ENCODE peak calls at places on chromosomes 1 and 21, in ten cellular contexts. W is sigmoid colon, M is HFF-Myc, Z is mucosa of descending colon, H is tibial artery, A is brain microvascular endothelial cell, F is uterus, J is SK-N-SH, P is GM06990, B is cardiac muscle cell. N is an unnamed sample.

GRCh38 chr1:53304527-53304926 is 23.3 kb downstream of the LRP8 start:
- DNase-seq in W (no peak), M (no peak), Z (no peak), H (no peak), A (no peak), F (no peak), J (no peak), P (no peak), B (no peak), N (no peak)

GRCh38 chr1:32728413-32729077 is 26.0 kb upstream of the SYNC start:
- DNase-seq in W (no peak), M (no peak), Z (no peak), H (no peak), A (no peak), F (no peak), J (no peak), P (no peak), B (no peak), N (no peak)

GRCh38 chr21:42313501-42313969 is 1.7 kb downstream of the TFF3 start:
- DNase-seq in W (no peak), M (no peak), Z (peak), H (no peak), A (no peak), F (no peak), J (no peak), P (no peak), B (peak), N (no peak)

GRCh38 chr1:101235696-101236545 is 898 bp upstream of the S1PR1 start:
- DNase-seq in W (peak), M (no peak), Z (peak), H (peak), A (no peak), F (peak), J (peak), P (peak), B (peak), N (peak)

GRCh38 chr1:152497273-152497672 is 13.3 kb upstream of the LCE5A start:
- DNase-seq in W (no peak), M (no peak), Z (no peak), H (no peak), A (no peak), F (no peak), J (no peak), P (no peak), B (no peak), N (no peak)

GRCh38 chr1:161172776-161173376 is 4.4 kb downstream of the B4GALT3 start:
- DNase-seq in W (no peak), M (no peak), Z (no peak), H (no peak), A (peak), F (peak), J (no peak), P (no peak), B (no peak), N (peak)

GRCh38 chr1:228813006-228813405 is 77.7 kb downstream of the RHOU start:
- DNase-seq in W (no peak), M (no peak), Z (no peak), H (no peak), A (no peak), F (no peak), J (no peak), P (no peak), B (no peak), N (no peak)

GRCh38 chr1:8092603-8093141 is 66.6 kb upstream of the ERRFI1 start:
- DNase-seq in W (no peak), M (no peak), Z (no peak), H (no peak), A (no peak), F (no peak), J (no peak), P (no peak), B (no peak), N (no peak)

GRCh38 chr1:31418626-31419025 is 5.6 kb downstream of the SERINC2 start:
- DNase-seq in W (no peak), M (no peak), Z (no peak), H (no peak), A (no peak), F (no peak), J (no peak), P (no peak), B (no peak), N (no peak)

GRCh38 chr1:226590626-226591025 is 42.1 kb downstream of the STUM start:
- DNase-seq in W (no peak), M (peak), Z (no peak), H (no peak), A (no peak), F (no peak), J (no peak), P (no peak), B (no peak), N (no peak)

GRCh38 chr1:167489581-167490340 is 28.6 kb downstream of the CD247 start:
- DNase-seq in W (no peak), M (no peak), Z (no peak), H (no peak), A (no peak), F (no peak), J (no peak), P (no peak), B (peak), N (no peak)

GRCh38 chr1:201376464-201377374 is 761 bp downstream of the TNNT2 start:
- DNase-seq in W (no peak), M (peak), Z (peak), H (no peak), A (peak), F (no peak), J (peak), P (no peak), B (peak), N (peak)

GRCh38 chr1:109869141-109869540 is 41.5 kb upstream of the CSF1 start:
- DNase-seq in W (no peak), M (no peak), Z (no peak), H (no peak), A (no peak), F (no peak), J (no peak), P (no peak), B (no peak), N (no peak)

GRCh38 chr1:35202048-35202719 is 9.2 kb upstream of the SFPQ start:
- DNase-seq in W (peak), M (peak), Z (peak), H (peak), A (peak), F (peak), J (peak), P (no peak), B (peak), N (peak)
- H3K4me3 ChIP-seq in W (peak), M (no peak), Z (no peak), H (no peak), A (no peak), F (no peak), J (peak), P (no peak), B (no peak), N (no peak)

GRCh38 chr1:44648514-44649250 is 25.6 kb downstream of the TMEM53 start:
- DNase-seq in W (no peak), M (no peak), Z (no peak), H (no peak), A (no peak), F (no peak), J (no peak), P (no peak), B (no peak), N (no peak)

GRCh38 chr1:44649788-44650158 is 24.5 kb downstream of the TMEM53 start:
- DNase-seq in W (no peak), M (no peak), Z (no peak), H (no peak), A (no peak), F (no peak), J (no peak), P (no peak), B (no peak), N (no peak)

GRCh38 chr1:44646711-44647110 is 27.6 kb downstream of the TMEM53 start:
- DNase-seq in W (no peak), M (no peak), Z (no peak), H (no peak), A (no peak), F (no peak), J (no peak), P (no peak), B (no peak), N (no peak)

GRCh38 chr1:44646276-44646675 is 28.0 kb downstream of the TMEM53 start:
- DNase-seq in W (peak), M (no peak), Z (no peak), H (no peak), A (no peak), F (peak), J (no peak), P (no peak), B (no peak), N (no peak)

GRCh38 chr1:44647896-44648295 is 26.4 kb downstream of the TMEM53 start:
- DNase-seq in W (no peak), M (no peak), Z (no peak), H (no peak), A (no peak), F (no peak), J (no peak), P (no peak), B (no peak), N (no peak)
- TF ChIP-seq CTCF in W (no peak), M (no peak), Z (no peak), H (no peak), A (no peak), F (no peak), J (no peak), P (no peak), B (no peak), N (no peak)

GRCh38 chr1:113987259-113987658 is 8.0 kb downstream of the OLFML3 start:
- DNase-seq in W (no peak), M (no peak), Z (no peak), H (no peak), A (no peak), F (no peak), J (no peak), P (no peak), B (no peak), N (no peak)
- H3K4me3 ChIP-seq in W (no peak), M (no peak), Z (no peak), H (no peak), A (no peak), F (no peak), J (no peak), P (no peak), B (no peak), N (no peak)

DNA sequence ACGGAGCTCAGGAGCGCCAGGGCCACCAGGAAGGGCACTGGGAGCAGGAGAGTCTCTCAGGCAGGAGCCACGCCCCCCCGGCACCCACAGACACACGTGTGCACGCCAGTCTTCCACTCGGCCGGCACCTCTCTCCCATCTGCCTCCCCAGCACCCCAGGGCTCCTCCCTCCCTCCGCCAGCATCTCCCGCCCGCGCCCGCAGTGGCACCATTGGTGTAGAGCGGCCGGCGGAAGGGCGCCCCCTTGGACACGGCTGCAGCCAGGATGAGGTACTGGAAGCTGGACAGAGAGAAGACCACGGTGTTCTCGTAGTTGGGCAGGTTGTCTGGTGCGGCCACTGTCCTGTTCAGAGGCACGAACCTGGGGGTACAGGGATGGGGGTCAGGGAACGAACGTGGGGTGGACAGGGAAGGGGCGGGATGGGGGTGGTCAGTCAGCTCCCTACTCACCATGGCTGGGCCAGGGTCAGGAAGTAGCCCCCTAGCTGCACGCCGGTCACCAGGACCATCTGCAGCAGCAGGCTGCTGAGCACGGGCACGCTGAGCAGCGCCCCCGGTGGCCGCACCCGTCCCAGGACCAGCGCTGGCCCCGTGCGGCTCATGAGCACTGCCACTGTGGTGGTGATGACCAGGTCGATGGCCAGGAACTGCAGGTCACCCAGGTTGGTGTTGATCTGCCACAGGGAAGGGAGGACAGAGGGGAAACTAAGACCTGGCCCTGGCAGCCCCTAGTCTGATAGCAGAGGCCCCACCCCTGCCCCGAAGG is 6.4 kb upstream of the MFAP2 start:
- DNase-seq in W (no peak), M (no peak), Z (no peak), H (no peak), A (no peak), F (no peak), J (peak), P (no peak), B (peak), N (no peak)
- TF ChIP-seq CTCF in W (no peak), M (peak), Z (no peak), H (peak), A (peak), F (no peak), J (peak), P (peak), B (peak), N (peak)

GRCh38 chr1:10685196-10685850 is 111.1 kb downstream of the CASZ1 start:
- DNase-seq in W (no peak), M (no peak), Z (no peak), H (no peak), A (no peak), F (no peak), J (no peak), P (no peak), B (no peak), N (no peak)

GRCh38 chr1:10686404-10687040 is 109.9 kb downstream of the CASZ1 start:
- DNase-seq in W (no peak), M (no peak), Z (peak), H (no peak), A (no peak), F (no peak), J (no peak), P (peak), B (no peak), N (no peak)

GRCh38 chr1:10687782-10688408 is 108.6 kb downstream of the CASZ1 start:
- DNase-seq in W (no peak), M (no peak), Z (no peak), H (peak), A (no peak), F (no peak), J (no peak), P (no peak), B (no peak), N (no peak)

GRCh38 chr1:10687142-10687715 is 109.2 kb downstream of the CASZ1 start:
- DNase-seq in W (no peak), M (no peak), Z (peak), H (no peak), A (no peak), F (no peak), J (no peak), P (no peak), B (no peak), N (no peak)

GRCh38 chr1:10685851-10686403 is 110.5 kb downstream of the CASZ1 start:
- DNase-seq in W (no peak), M (no peak), Z (no peak), H (no peak), A (no peak), F (no peak), J (no peak), P (no peak), B (peak), N (no peak)
- H3K4me3 ChIP-seq in W (no peak), M (no peak), Z (no peak), H (no peak), A (no peak), F (no peak), J (no peak), P (no peak), B (no peak), N (no peak)

GRCh38 chr1:193059282-193060225 is at the start of the genes RO60 and UCHL5:
- DNase-seq in W (peak), M (peak), Z (peak), H (peak), A (peak), F (peak), J (peak), P (peak), B (peak), N (peak)
- TF ChIP-seq CTCF in W (no peak), M (no peak), Z (no peak), H (no peak), A (peak), F (no peak), J (no peak), P (peak), B (no peak), N (no peak)

DNA sequence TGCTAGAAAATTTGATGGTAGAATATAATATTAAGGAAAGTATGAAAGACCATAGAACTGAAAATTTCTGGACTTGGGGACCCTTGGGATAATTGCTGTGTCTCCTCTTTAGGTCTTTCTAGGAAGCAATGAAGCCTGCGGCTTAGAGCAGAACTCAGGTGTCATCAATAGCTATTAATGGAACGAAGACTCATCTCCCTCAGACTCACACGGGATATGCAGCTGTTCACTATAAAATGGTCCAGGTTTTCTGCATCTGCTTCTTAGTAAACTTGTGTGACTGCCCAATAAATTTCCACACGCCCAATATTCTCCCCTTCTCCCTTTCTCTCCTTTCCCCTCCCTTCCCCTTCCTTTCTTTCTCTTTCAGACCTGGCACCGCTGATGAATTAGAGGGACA is 392.5 kb downstream of the HLX start:
- DNase-seq in W (no peak), M (no peak), Z (no peak), H (no peak), A (no peak), F (no peak), J (no peak), P (no peak), B (no peak), N (no peak)
- H3K4me3 ChIP-seq in W (no peak), M (no peak), Z (no peak), H (no peak), A (no peak), F (no peak), J (no peak), P (no peak), B (no peak), N (no peak)

DNA sequence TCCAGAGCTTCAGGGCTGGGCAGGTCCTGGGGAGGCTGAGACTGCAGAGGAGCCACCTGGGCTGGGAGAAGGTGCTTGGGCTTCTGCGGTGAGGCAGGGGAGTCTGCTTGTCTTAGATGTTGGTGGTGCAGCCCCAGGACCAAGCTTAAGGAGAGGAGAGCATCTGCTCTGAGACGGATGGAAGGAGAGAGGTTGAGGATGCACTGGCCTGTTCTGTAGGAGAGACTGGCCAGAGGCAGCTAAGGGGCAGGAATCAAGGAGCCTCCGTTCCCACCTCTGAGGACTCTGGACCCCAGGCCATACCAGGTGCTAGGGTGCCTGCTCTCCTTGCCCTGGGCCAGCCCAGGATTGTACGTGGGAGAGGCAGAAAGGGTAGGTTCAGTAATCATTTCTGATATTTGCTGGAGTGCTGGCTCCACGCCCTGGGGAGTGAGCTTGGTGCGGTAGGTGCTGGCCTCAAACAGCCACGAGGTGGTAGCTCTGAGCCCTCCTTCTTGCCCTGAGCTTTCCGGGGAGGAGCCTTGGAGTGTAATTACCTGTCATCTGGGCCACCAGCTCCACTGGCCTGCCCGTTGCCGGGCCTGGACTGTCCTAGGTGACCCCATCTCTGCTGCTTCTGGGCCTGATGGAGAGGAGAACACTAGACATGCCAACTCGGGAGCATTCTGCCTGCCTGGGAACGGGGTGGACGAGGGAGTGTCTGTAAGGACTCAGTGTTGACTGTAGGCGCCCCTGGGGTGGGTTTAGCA is 9.3 kb downstream of the MYBPH start:
- DNase-seq in W (no peak), M (no peak), Z (peak), H (no peak), A (no peak), F (no peak), J (no peak), P (no peak), B (peak), N (peak)
- TF ChIP-seq CTCF in W (no peak), M (no peak), Z (no peak), H (no peak), A (peak), F (no peak), J (no peak), P (peak), B (peak), N (no peak)

DNA sequence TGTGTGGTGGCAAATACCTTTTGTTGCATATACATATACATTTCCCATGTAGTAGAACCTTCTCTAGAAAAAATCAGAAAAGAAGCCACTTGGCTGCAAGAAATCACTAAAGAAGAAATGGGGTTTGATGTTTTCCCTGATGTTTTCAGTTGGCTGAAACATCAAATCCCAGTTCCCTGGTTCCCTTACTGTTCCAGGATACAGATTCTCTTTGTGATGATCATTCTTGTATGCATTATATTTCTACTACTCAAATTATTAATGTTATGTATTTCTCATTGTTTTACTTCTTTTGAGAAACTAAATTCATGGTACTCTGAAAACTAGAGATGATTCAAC is 7.6 kb downstream of the RNU1-2 start:
- DNase-seq in W (no peak), M (no peak), Z (no peak), H (no peak), A (no peak), F (no peak), J (no peak), P (no peak), B (no peak), N (no peak)
- H3K4me3 ChIP-seq in W (peak), M (peak), Z (no peak), H (peak), A (peak), F (peak), J (peak), P (peak), B (peak), N (peak)

DNA sequence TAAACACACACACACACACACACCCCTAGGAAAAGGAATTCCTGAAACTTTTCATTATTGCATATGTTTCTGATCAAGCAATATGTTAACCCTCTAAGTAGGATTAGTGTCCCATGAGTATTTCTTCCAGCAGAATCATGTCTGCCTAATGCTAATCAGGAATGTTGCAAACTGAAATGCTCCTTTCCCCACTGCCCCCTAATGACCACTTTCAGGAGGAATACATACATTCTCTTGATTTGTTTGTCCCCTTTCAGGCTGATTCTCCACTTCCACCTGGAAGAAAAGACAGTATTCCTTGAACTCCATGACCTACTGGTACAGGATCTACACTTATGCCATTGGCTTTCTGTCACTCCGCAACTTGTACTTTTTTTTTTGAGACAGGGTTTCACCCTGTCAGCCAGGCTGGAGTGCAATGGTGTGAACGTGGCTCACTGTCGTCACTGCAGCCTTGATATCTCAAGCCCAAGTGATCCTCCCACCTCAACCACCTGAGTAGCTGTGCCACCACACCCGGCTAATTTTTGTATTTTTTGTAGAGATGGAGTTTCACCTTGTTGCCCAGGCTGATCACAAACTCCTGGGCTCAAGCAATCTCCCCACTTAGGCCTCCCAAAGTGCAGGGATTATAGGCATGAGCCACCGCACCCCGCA is 56.7 kb downstream of the LRIG2 start:
- DNase-seq in W (no peak), M (no peak), Z (no peak), H (no peak), A (no peak), F (no peak), J (no peak), P (no peak), B (peak), N (no peak)
- TF ChIP-seq CTCF in W (no peak), M (no peak), Z (no peak), H (no peak), A (no peak), F (no peak), J (no peak), P (no peak), B (no peak), N (no peak)

N was measured in foreskin fibroblast.